ENCODE peak calls at places on chromosome 7, in seven cellular contexts. F is mucosa of descending colon, G is IMR-90, E is A549, V is H9, Q is stomach, I is Peyer's patch. U is an unnamed sample. For H3K4me1, the result is how much of the 10 kb centered on the place peaks cover.

GRCh38 chr7:130490888-130491771 is 755 bp upstream of the MEST start:
- DNase-seq in F (peak), G (peak), E (no peak), V (peak), Q (peak), I (no peak), U (no peak)

GRCh38 chr7:144098776-144099175 is 10.6 kb upstream of the OR2A2 start:
- DNase-seq in F (no peak), G (no peak), E (no peak), V (no peak), Q (no peak), I (no peak), U (no peak)

GRCh38 chr7:117478796-117479479 is 887 bp upstream of the CFTR start:
- DNase-seq in F (no peak), G (no peak), E (no peak), V (peak), Q (no peak), I (no peak), U (no peak)

GRCh38 chr7:74269757-74270277 is 15.6 kb upstream of the RFC2 start:
- DNase-seq in F (peak), G (peak), E (peak), V (peak), Q (peak), I (peak), U (no peak)

GRCh38 chr7:53988376-53988775 is 553.8 kb upstream of the VSTM2A start:
- DNase-seq in F (no peak), G (no peak), E (no peak), V (no peak), Q (no peak), I (no peak), U (no peak)

GRCh38 chr7:11760372-11760771 is 71.6 kb downstream of the THSD7A start:
- DNase-seq in F (no peak), G (no peak), E (peak), V (no peak), Q (no peak), I (no peak), U (no peak)

GRCh38 chr7:105014725-105015630 is 973 bp downstream of the KMT2E start:
- DNase-seq in F (peak), G (peak), E (peak), V (peak), Q (peak), I (peak), U (no peak)

GRCh38 chr7:105141068-105141467 is 127.1 kb downstream of the KMT2E start:
- DNase-seq in F (no peak), G (peak), E (peak), V (peak), Q (no peak), I (no peak), U (no peak)

GRCh38 chr7:96599288-96599936 is 110.2 kb downstream of the SEM1 start:
- DNase-seq in F (no peak), G (no peak), E (no peak), V (no peak), Q (no peak), I (no peak), U (no peak)

GRCh38 chr7:44712012-44712411 is 36.6 kb upstream of the ZMIZ2 start:
- DNase-seq in F (no peak), G (peak), E (no peak), V (no peak), Q (no peak), I (no peak), U (no peak)

GRCh38 chr7:129338450-129338849 is 95.8 kb upstream of the STRIP2 start:
- DNase-seq in F (no peak), G (no peak), E (no peak), V (no peak), Q (no peak), I (no peak), U (no peak)

GRCh38 chr7:47763063-47763974 is 181.4 kb upstream of the TNS3 start:
- DNase-seq in F (no peak), G (peak), E (peak), V (no peak), Q (no peak), I (peak), U (no peak)
- TF ChIP-seq CTCF in F (no peak), G (no peak), E (no peak), V (no peak), Q (no peak), I (no peak), U (no peak)

GRCh38 chr7:159118220-159118595 is 26.5 kb downstream of the VIPR2 start:
- DNase-seq in F (no peak), G (no peak), E (no peak), V (no peak), Q (no peak), I (peak), U (no peak)
- H3K4me1 ChIP-seq in F (under half), G (under half), E (under half), V (under half), Q (under half), I (under half), U (under half)

GRCh38 chr7:75945297-75946168 is 30.6 kb downstream of the POR start:
- DNase-seq in F (peak), G (peak), E (peak), V (no peak), Q (peak), I (no peak), U (no peak)
- TF ChIP-seq CTCF in F (no peak), G (no peak), E (no peak), V (no peak), Q (no peak), I (no peak), U (no peak)

GRCh38 chr7:37352974-37353948 is 95.4 kb downstream of the ELMO1 start:
- DNase-seq in F (no peak), G (no peak), E (peak), V (peak), Q (no peak), I (peak), U (no peak)
- H3K4me1 ChIP-seq in F (under half), G (under half), E (under half), V (under half), Q (under half), I (under half), U (under half)

DNA sequence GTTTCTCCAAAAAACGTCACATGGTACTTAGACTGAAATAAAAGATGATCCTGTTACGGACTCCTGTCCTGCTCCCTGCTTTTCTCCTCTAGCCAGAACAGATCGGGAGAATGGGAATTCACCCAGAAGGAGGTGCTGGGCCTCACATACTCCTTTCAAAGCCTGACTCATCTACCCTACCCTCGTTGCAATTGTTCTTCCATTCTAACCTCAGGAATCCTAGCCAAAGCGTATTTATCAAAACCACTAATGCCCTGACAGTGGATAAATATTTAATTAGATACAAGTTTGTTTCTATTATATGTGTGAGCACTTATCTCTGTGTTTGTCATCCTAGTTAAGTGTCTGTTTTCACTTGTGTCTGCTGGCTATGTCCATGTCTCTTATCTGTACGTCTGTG is 21.7 kb downstream of the ZCWPW1 start:
- DNase-seq in F (no peak), G (peak), E (no peak), V (no peak), Q (no peak), I (no peak), U (no peak)
- TF ChIP-seq CTCF in F (no peak), G (no peak), E (no peak), V (no peak), Q (no peak), I (no peak), U (no peak)

GRCh38 chr7:32251659-32252058 is 181.5 kb upstream of the PDE1C start:
- DNase-seq in F (no peak), G (no peak), E (no peak), V (no peak), Q (no peak), I (no peak), U (no peak)

GRCh38 chr7:32244806-32245345 is 174.7 kb upstream of the PDE1C start:
- DNase-seq in F (no peak), G (no peak), E (no peak), V (no peak), Q (no peak), I (no peak), U (no peak)

GRCh38 chr7:32243891-32244290 is 173.7 kb upstream of the PDE1C start:
- DNase-seq in F (no peak), G (no peak), E (no peak), V (no peak), Q (no peak), I (no peak), U (no peak)

GRCh38 chr7:32250494-32251260 is 180.5 kb upstream of the PDE1C start:
- DNase-seq in F (no peak), G (no peak), E (no peak), V (no peak), Q (no peak), I (no peak), U (no peak)

DNA sequence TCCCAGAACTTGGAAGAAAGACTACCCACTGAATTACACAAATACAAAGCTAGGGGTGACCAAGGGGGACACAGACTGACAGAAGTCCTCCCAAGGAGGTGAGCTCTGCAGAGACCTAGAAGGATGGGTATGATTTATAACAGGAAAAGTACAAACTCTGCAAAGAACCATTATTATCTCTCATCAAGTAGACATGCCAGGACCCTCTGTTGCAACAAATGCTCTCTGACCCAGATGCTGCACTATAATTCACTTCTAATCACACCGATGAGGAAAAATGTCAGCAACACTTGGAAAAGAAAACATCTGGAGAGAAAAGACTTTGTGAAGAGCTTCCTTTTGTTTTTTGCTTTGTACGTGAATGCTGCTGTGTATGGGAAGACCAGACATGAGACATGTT is 178.3 kb upstream of the PDE1C start:
- DNase-seq in F (no peak), G (no peak), E (no peak), V (no peak), Q (no peak), I (no peak), U (no peak)
- H3K4me1 ChIP-seq in F (under half), G (under half), E (under half), V (under half), Q (under half), I (under half), U (under half)

DNA sequence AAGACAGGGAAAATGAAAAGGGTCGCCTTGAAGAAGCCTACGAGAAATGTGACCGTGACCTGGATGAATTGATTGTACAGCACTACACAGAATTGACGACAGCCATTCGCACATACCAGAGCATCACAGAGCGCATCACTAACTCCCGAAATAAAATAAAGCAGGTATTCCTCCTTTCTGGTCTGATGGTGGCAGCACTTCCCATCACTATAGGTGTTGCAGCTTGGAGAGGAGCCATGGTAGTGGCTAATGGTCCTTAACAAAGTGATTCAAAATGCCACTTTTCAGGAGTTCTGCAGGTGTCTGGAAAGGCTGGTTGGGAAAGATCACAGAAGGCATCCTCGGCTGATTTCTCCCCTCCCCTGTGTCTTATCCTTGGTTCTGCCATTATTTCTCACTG is 22.1 kb downstream of the EXOC4 start:
- DNase-seq in F (no peak), G (no peak), E (peak), V (no peak), Q (no peak), I (no peak), U (no peak)
- TF ChIP-seq CTCF in F (no peak), G (no peak), E (no peak), V (peak), Q (no peak), I (no peak), U (no peak)

DNA sequence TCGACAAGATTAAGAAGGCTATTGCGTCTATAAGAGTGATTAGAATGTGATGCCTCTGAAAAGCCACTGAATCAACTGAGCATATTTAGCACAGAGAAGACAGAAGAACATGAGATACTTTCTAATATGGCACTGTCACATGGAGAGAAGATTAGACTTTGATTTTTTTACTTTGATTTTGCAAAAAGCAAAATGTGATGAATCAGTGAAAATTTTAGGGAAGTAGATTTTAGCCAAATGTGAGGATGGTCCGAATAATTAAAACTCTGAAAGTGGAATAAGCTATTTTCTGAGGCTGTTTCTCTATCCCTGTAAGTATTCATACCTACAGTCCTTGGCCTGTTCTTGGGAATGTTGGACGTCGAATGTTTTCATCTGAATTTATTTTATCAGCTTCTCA is 11.8 kb downstream of the MDFIC start:
- DNase-seq in F (no peak), G (no peak), E (no peak), V (no peak), Q (no peak), I (no peak), U (no peak)
- H3K4me1 ChIP-seq in F (under half), G (under half), E (under half), V (under half), Q (under half), I (under half), U (under half)